ENCODE peak calls at places on chromosomes 13 and 19, in four cellular contexts. T is tibial nerve, K is upper lobe of right lung, I is AG09309. Q is an unnamed sample.

GRCh38 chr13:63198076-63198475 is 1782.4 kb upstream of the PCDH20 start:
- DNase-seq in I (no peak), T (no peak), K (peak), Q (no peak)

GRCh38 chr13:103656329-103656728 is 590.1 kb upstream of the SLC10A2 start:
- DNase-seq in T (no peak), K (no peak), I (no peak), Q (no peak)

GRCh38 chr19:56217039-56217949 is 15.2 kb downstream of the ZSCAN5C start:
- DNase-seq in T (no peak), I (peak), K (no peak), Q (no peak)

GRCh38 chr19:44948763-44949374 is 3.0 kb downstream of the APOC2 start:
- DNase-seq in I (no peak), K (no peak), T (no peak), Q (no peak)

GRCh38 chr13:64639206-64639605 is 2590.9 kb downstream of the PCDH9 start:
- DNase-seq in I (no peak), K (no peak), T (no peak), Q (no peak)

GRCh38 chr13:21949818-21950429 is 279.1 kb downstream of the FGF9 start:
- DNase-seq in K (no peak), T (no peak), I (no peak), Q (no peak)

GRCh38 chr13:33775339-33776108 is 42.4 kb upstream of the RFC3 start:
- DNase-seq in I (no peak), K (no peak), T (no peak), Q (no peak)

GRCh38 chr13:107649071-107649470 is 566.3 kb downstream of the LIG4 start:
- DNase-seq in T (no peak), K (no peak), I (no peak), Q (no peak)

GRCh38 chr19:49534632-49535385 is 7.0 kb downstream of the RCN3 start:
- DNase-seq in K (no peak), T (no peak), I (no peak), Q (no peak)

GRCh38 chr13:82833928-82834327 is 1048.3 kb downstream of the SLITRK1 start:
- DNase-seq in T (no peak), K (no peak), I (no peak), Q (no peak)

GRCh38 chr19:1650627-1651009 is 1.8 kb downstream of the TCF3 start:
- DNase-seq in K (no peak), I (no peak), T (no peak), Q (no peak)

GRCh38 chr19:4916292-4917082 is 7.2 kb downstream of the UHRF1 start:
- DNase-seq in T (no peak), K (no peak), I (no peak), Q (no peak)

GRCh38 chr19:18711893-18712292 is 28.4 kb downstream of the CRTC1 start:
- DNase-seq in K (no peak), T (no peak), I (no peak), Q (no peak)

GRCh38 chr19:2116507-2116906 is 19.8 kb downstream of the IZUMO4 start:
- DNase-seq in T (no peak), K (no peak), I (no peak), Q (no peak)

GRCh38 chr13:31072041-31072440 is 89.7 kb downstream of the HSPH1 start:
- DNase-seq in I (no peak), T (no peak), K (no peak), Q (no peak)

GRCh38 chr13:48891586-48891985 is 84.1 kb upstream of the FNDC3A start:
- DNase-seq in T (no peak), I (no peak), K (no peak), Q (no peak)
- H3K4me3 ChIP-seq in T (no peak), I (no peak), K (no peak), Q (no peak)

GRCh38 chr13:109785141-109785891 is 1.1 kb downstream of the IRS2 start:
- DNase-seq in T (no peak), I (no peak), K (peak), Q (no peak)

GRCh38 chr13:109783815-109784589 is 2.4 kb downstream of the IRS2 start:
- DNase-seq in T (no peak), K (no peak), I (no peak), Q (no peak)

GRCh38 chr13:109783447-109783814 is 3.0 kb downstream of the IRS2 start:
- DNase-seq in I (no peak), T (no peak), K (no peak), Q (no peak)

GRCh38 chr13:109785892-109786450 is 412 bp downstream of the IRS2 start:
- DNase-seq in K (no peak), I (no peak), T (no peak), Q (no peak)

GRCh38 chr13:109784590-109785140 is 1.7 kb downstream of the IRS2 start:
- DNase-seq in K (peak), T (peak), I (no peak), Q (no peak)
- TF ChIP-seq CTCF in K (peak), T (peak), I (peak), Q (peak)

DNA sequence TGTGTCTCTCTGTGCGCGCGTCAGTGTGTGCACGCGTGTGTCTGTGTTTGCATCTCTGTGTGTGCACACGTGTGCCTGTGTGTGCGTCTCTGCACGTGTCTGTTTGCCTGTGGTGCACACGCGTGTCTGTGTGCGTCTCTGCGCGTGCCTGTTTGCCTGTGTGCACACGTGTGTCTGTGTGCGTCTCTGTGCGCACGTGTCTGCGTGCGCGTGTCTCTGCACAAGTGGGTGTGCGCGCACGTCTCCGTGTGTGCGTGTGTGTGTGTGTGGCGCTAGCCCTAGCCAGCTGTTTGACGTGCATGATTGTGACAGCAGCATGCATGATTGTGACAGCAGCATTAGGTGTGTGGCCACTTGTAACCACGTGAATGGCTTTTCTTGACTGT is 31.1 kb downstream of the ZNF146 start:
- DNase-seq in I (no peak), T (no peak), K (no peak), Q (no peak)
- H3K4me3 ChIP-seq in I (no peak), T (no peak), K (peak), Q (no peak)

DNA sequence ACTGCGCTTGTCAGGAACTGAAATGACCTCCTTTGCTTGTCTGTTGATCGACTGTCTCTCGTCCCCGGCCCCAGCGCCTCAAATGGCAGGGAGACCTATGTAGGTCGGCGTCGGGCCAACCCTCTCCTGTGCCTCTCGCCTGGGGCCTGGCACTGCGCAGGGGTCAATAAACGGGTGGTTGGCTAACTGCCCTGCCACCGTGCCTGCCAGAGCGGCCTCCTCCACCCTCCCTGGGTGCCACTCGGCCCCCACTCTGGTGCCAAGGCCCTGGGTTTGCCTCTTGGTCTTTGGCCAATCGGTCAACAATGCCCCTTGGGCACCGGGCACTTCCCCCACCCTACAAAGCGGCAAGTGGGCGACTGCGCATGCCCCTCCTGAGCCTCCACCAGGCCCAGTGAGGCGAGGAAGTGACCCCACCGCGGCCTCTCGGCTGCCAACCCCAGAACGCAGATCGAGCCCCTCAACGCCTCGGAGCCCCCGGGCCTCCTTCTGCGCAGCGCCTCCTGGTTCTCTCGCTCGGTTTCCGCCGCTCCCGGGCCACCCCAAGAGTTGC is 1.1 kb downstream of the KEAP1 start:
- DNase-seq in K (peak), T (peak), I (no peak), Q (peak)
- TF ChIP-seq CTCF in K (no peak), T (no peak), I (no peak), Q (no peak)

GRCh38 chr19:13300421-13301030 is 150.3 kb downstream of the IER2 start:
- DNase-seq in I (no peak), T (no peak), K (no peak), Q (no peak)

GRCh38 chr19:13297023-13297422 is 146.8 kb downstream of the IER2 start:
- DNase-seq in I (no peak), T (no peak), K (no peak), Q (no peak)

GRCh38 chr19:13299838-13300237 is 149.6 kb downstream of the IER2 start:
- DNase-seq in I (no peak), T (no peak), K (no peak), Q (no peak)

GRCh38 chr19:13301627-13302334 is 151.6 kb downstream of the IER2 start:
- DNase-seq in I (no peak), K (no peak), T (no peak), Q (no peak)

GRCh38 chr19:13298565-13299481 is 148.6 kb downstream of the IER2 start:
- DNase-seq in T (no peak), I (no peak), K (no peak), Q (no peak)
- H3K4me3 ChIP-seq in T (no peak), I (no peak), K (no peak), Q (no peak)

GRCh38 chr13:40460116-40460515 is 206.3 kb downstream of the FOXO1 start:
- DNase-seq in T (no peak), K (no peak), I (no peak), Q (no peak)
- TF ChIP-seq CTCF in T (no peak), K (no peak), I (no peak), Q (no peak)

GRCh38 chr13:110319774-110320509 is 12.9 kb downstream of the COL4A2 start:
- DNase-seq in I (no peak), K (no peak), T (no peak), Q (no peak)
- H3K4me3 ChIP-seq in I (no peak), K (no peak), T (no peak), Q (no peak)

Q was measured in LNCaP clone FGC.